ENCODE peak calls at places on chromosomes 4 and X, in seven cellular contexts. Q, A, T, K, W, X and D are unnamed samples.

GRCh38 chr4:612052-612748 is 13.2 kb upstream of the PDE6B start:
- DNase-seq in A (no peak), T (no peak), X (no peak), W (no peak), K (no peak), Q (no peak), D (no peak)

GRCh38 chrX:9293051-9293496 is 171.8 kb upstream of the TBL1X start:
- DNase-seq in T (no peak), X (no peak), Q (no peak), W (no peak), K (peak; percentile 47), A (no peak), D (no peak)

GRCh38 chr4:867526-868250 is 41.8 kb upstream of the CPLX1 start:
- DNase-seq in Q (no peak), K (no peak), T (no peak), X (no peak), W (no peak), A (no peak), D (no peak)

GRCh38 chr4:47531241-47531953 is 46.3 kb downstream of the ATP10D start:
- DNase-seq in X (peak; percentile 86), W (peak; percentile 16), A (no peak), T (no peak), Q (peak; percentile 90), K (no peak), D (peak; percentile 81)

GRCh38 chr4:51843309-51844156 is 580 bp downstream of the DCUN1D4 start:
- DNase-seq in Q (peak; percentile 56), W (peak; percentile 28), X (no peak), K (no peak), T (no peak), A (peak; percentile 86), D (peak; percentile 54)

GRCh38 chrX:135605906-135606305 is 85.4 kb downstream of the INTS6L start:
- DNase-seq in T (no peak), A (no peak), K (no peak), W (no peak), Q (no peak), X (no peak), D (no peak)

GRCh38 chr4:73019462-73020047 is 50.0 kb downstream of the COX18 start:
- DNase-seq in W (peak; percentile 23), K (no peak), T (peak; percentile 23), Q (peak; percentile 47), A (peak; percentile 24), X (no peak), D (peak; percentile 56)

GRCh38 chr4:47686294-47686872 is 151.5 kb downstream of the CORIN start:
- DNase-seq in K (peak; percentile 82), X (peak; percentile 13), A (peak; percentile 58), W (peak; percentile 35), T (peak; percentile 43), Q (peak; percentile 38), D (peak; percentile 62)

GRCh38 chr4:168683595-168683994 is 186.7 kb downstream of the PALLD start:
- DNase-seq in W (no peak), T (no peak), A (no peak), K (no peak), Q (peak; percentile 79), X (no peak), D (no peak)

GRCh38 chr4:74830928-74831327 is 36.6 kb upstream of the BTC start:
- DNase-seq in K (no peak), Q (no peak), A (no peak), T (no peak), W (no peak), X (no peak), D (no peak)

GRCh38 chr4:172995161-172995560 is 173.4 kb upstream of the GALNT7 start:
- DNase-seq in Q (peak; percentile 30), X (no peak), W (no peak), K (no peak), A (no peak), T (no peak), D (no peak)

GRCh38 chr4:170058745-170059144 is 31.0 kb downstream of the AADAT start:
- DNase-seq in Q (no peak), A (no peak), K (no peak), T (no peak), X (no peak), W (no peak), D (no peak)
- TF ChIP-seq CTCF in Q (no peak), A (no peak), K (no peak), T (no peak), X (no peak), W (no peak), D (no peak)

GRCh38 chrX:47556045-47556623 is 4.9 kb upstream of the ARAF start:
- DNase-seq in W (no peak), A (peak; percentile 64), Q (peak; percentile 92), T (no peak), X (peak; percentile 68), K (peak; percentile 70), D (peak; percentile 92)
- H2AFZ ChIP-seq in W (no peak overlapping the region), A (peak overlapping the region; percentile 71), Q (peak overlapping the region; percentile 95), T (no peak overlapping the region), X (peak overlapping the region; percentile 46), K (no peak overlapping the region), D (peak overlapping the region; percentile 84)

GRCh38 chr4:140151700-140152014 is 2.3 kb downstream of the MAML3 start:
- DNase-seq in Q (peak; percentile 85), X (no peak), W (peak; percentile 23), A (peak; percentile 75), K (no peak), T (peak; percentile 75), D (peak; percentile 95)

GRCh38 chr4:140150886-140151699 is 2.9 kb downstream of the MAML3 start:
- DNase-seq in W (no peak), Q (peak; percentile 97), T (peak; percentile 79), X (no peak), K (peak; percentile 86), A (peak; percentile 75), D (peak; percentile 96)

GRCh38 chr4:140152015-140152703 is 1.8 kb downstream of the MAML3 start:
- DNase-seq in A (peak; percentile 66), T (peak; percentile 46), X (no peak), W (no peak), K (peak; percentile 52), Q (no peak), D (no peak)

GRCh38 chr4:140149851-140150635 is 3.9 kb downstream of the MAML3 start:
- DNase-seq in K (peak; percentile 73), X (no peak), Q (peak; percentile 61), T (peak; percentile 38), A (peak; percentile 21), W (no peak), D (peak; percentile 69)

DNA sequence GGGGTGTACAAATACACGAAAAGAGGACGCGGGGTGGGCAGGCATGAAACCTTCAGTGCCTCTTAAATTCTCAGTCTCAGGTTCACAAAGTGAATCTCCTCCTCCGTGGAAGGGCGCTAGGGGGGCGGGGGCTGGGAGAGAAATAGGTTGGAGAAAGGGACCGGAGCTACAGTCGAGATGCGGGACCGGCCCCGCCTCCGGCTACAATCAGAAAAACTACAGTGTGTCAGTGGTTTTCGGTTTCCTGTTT is 3.4 kb downstream of the MAML3 start:
- DNase-seq in T (no peak), X (no peak), A (no peak), K (no peak), W (no peak), Q (no peak), D (no peak)
- TF ChIP-seq POLR2A in T (no peak), X (no peak), A (no peak), K (no peak), W (no peak), Q (no peak), D (no peak)

DNA sequence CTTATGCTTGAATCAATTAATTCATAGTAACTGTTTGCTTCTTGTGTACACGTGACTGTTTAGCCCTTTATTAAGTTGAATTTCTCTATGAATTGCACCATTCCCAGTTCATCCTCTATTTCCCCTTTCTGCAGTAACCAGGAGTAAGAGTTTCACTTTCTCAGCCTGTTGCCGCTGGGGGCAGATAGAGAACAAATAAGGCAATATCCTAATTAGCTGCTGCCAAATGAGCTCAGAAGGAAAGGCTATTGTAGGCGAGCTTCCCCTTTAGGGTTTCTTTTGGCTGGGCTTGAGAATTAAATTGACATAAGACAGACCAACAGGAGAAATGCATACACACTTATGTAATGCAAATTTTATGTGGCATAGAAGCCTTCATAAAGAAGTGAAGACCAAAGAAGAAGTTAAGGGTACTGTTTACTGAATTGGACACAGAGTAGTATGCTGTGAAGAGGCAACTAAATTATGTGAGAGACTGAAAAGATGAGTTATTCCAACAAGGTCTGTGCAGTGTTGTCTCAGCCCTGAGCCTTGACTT is 1594.7 kb downstream of the TECRL start:
- DNase-seq in A (no peak), T (no peak), K (no peak), X (no peak), Q (no peak), W (no peak), D (no peak)
- TF ChIP-seq CTCF in A (no peak), T (no peak), K (peak; percentile 1), X (no peak), Q (no peak), W (no peak), D (no peak)